ENCODE peak calls at places on chromosomes 12 and 14, in six cellular contexts. Y is HepG2, T is K562, Z is GM12878, E is HCT116, P is H1. V is an unnamed sample.

GRCh38 chr12:113088971-113089756 is 32.6 kb downstream of the DTX1 start:
- DNase-seq in Y (no peak), T (no peak), Z (peak; percentile 64), E (no peak), P (no peak), V (no peak)

GRCh38 chr12:126747530-126748149 is 1519.3 kb upstream of the TMEM132C start:
- DNase-seq in Y (peak; percentile 9), T (peak; percentile 67), Z (no peak), E (peak; percentile 16), P (peak; percentile 87), V (peak; percentile 17)

GRCh38 chr12:5124401-5124800 is 80.7 kb downstream of the KCNA5 start:
- DNase-seq in Y (no peak), T (no peak), Z (no peak), E (no peak), P (no peak), V (no peak)

GRCh38 chr12:120584343-120585149 is 3.3 kb upstream of the POP5 start:
- DNase-seq in Y (no peak), T (peak; percentile 73), Z (no peak), E (peak; percentile 13), P (peak; percentile 79), V (no peak)

GRCh38 chr14:33781267-33781666 is 169.6 kb downstream of the EGLN3 start:
- DNase-seq in Y (no peak), T (no peak), Z (no peak), E (no peak), P (no peak), V (no peak)

GRCh38 chr12:124680863-124681778 is 113.7 kb upstream of the NCOR2 start:
- DNase-seq in Y (peak; percentile 80), T (peak; percentile 76), Z (peak; percentile 71), E (peak; percentile 79), P (no peak), V (no peak)

GRCh38 chr12:116508145-116509121 is 50.7 kb upstream of the MAP1LC3B2 start:
- DNase-seq in Y (no peak), T (peak; percentile 67), Z (no peak), E (no peak), P (peak; percentile 88), V (no peak)

GRCh38 chr14:74085828-74086227 is 1.1 kb downstream of the LIN52 start:
- DNase-seq in Y (no peak), T (no peak), Z (peak; percentile 52), E (no peak), P (no peak), V (no peak)

GRCh38 chr14:99881011-99881410 is 87.8 kb downstream of the EML1 start:
- DNase-seq in Y (no peak), T (no peak), Z (no peak), E (no peak), P (no peak), V (no peak)

GRCh38 chr14:90726656-90727055 is 89.6 kb downstream of the TTC7B start:
- DNase-seq in Y (no peak), T (no peak), Z (no peak), E (peak; percentile 4), P (no peak), V (peak; percentile 71)

GRCh38 chr12:94458882-94459772 is 540 bp downstream of the CEP83 start:
- DNase-seq in Y (peak; percentile 17), T (peak; percentile 9), Z (no peak), E (peak; percentile 24), P (no peak), V (peak; percentile 16)

GRCh38 chr12:120538281-120539156 is 4.4 kb downstream of the RNF10 start:
- DNase-seq in Y (peak; percentile 73), T (peak; percentile 34), Z (no peak), E (no peak), P (no peak), V (peak; percentile 65)

GRCh38 chr12:85606455-85606854 is 229.8 kb downstream of the RASSF9 start:
- DNase-seq in Y (no peak), T (no peak), Z (no peak), E (no peak), P (no peak), V (no peak)

GRCh38 chr12:42730286-42730685 is 140.7 kb upstream of the PRICKLE1 start:
- DNase-seq in Y (no peak), T (no peak), Z (no peak), E (no peak), P (no peak), V (no peak)

GRCh38 chr14:105299654-105300541 is 903 bp downstream of the BRF1 start:
- DNase-seq in Y (no peak), T (no peak), Z (no peak), E (no peak), P (no peak), V (no peak)

GRCh38 chr14:77204457-77204796 is 22.8 kb downstream of the TMEM63C start:
- DNase-seq in Y (no peak), T (no peak), Z (no peak), E (no peak), P (no peak), V (peak; percentile 80)

GRCh38 chr12:68276400-68276930 is 23.1 kb upstream of the IL22 start:
- DNase-seq in Y (no peak), T (no peak), Z (no peak), E (no peak), P (no peak), V (no peak)

GRCh38 chr12:6016756-6017155 is 71.7 kb upstream of the ANO2 start:
- DNase-seq in Y (no peak), T (no peak), Z (no peak), E (no peak), P (no peak), V (no peak)

GRCh38 chr14:105023791-105024480 is 3.1 kb upstream of the CDCA4 start:
- DNase-seq in Y (no peak), T (no peak), Z (no peak), E (peak; percentile 18), P (no peak), V (no peak)

GRCh38 chr12:119005832-119006360 is 24.6 kb downstream of the SRRM4 start:
- DNase-seq in Y (no peak), T (no peak), Z (no peak), E (no peak), P (no peak), V (no peak)

GRCh38 chr14:60327447-60328331 is 78.7 kb downstream of the PPM1A start:
- DNase-seq in Y (no peak), T (no peak), Z (peak; percentile 47), E (no peak), P (peak; percentile 72), V (no peak)

GRCh38 chr14:60323199-60323891 is 74.3 kb downstream of the PPM1A start:
- DNase-seq in Y (no peak), T (no peak), Z (no peak), E (no peak), P (no peak), V (no peak)

GRCh38 chr14:60328588-60328987 is 79.6 kb downstream of the PPM1A start:
- DNase-seq in Y (no peak), T (no peak), Z (no peak), E (no peak), P (no peak), V (no peak)

GRCh38 chr14:60324837-60325236 is 75.8 kb downstream of the PPM1A start:
- DNase-seq in Y (no peak), T (no peak), Z (no peak), E (no peak), P (no peak), V (no peak)

DNA sequence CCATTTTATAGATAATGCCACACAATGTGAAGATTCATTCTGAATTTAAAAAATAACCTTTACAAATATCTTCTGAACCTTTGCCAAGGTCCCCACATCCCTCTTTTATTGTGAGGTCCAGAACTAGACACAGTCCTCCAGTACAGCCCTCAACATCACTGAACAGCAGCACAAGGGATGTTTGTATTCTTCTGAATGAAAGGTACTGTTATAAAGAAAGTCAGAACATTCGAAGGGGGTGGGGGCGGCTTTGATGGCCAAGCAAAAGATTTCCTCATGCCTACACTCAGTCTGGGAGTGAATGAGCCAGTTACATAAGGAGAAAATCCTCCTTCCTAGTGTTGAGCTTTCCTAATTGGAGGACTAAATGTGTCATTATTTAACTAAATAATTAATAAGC is 77.3 kb downstream of the PPM1A start:
- DNase-seq in Y (no peak), T (no peak), Z (no peak), E (no peak), P (no peak), V (no peak)
- TF ChIP-seq JUND in Y (no peak), T (no peak), Z (no peak), E (no peak), P (no peak), V (no peak)

GRCh38 chr12:2540535-2540941 is 254.2 kb upstream of the FKBP4 start:
- DNase-seq in Y (no peak), T (no peak), Z (no peak), E (no peak), P (no peak), V (no peak)
- TF ChIP-seq JUND in Y (no peak), T (no peak), Z (no peak), E (no peak), P (no peak), V (no peak)

GRCh38 chr14:34794217-34794616 is 79.8 kb upstream of the CFL2 start:
- DNase-seq in Y (no peak), T (no peak), Z (no peak), E (no peak), P (no peak), V (no peak)

GRCh38 chr14:34794941-34795340 is 80.2 kb downstream of the BAZ1A start:
- DNase-seq in Y (no peak), T (no peak), Z (no peak), E (no peak), P (no peak), V (no peak)

GRCh38 chr14:34792593-34792992 is 78.2 kb upstream of the CFL2 start:
- DNase-seq in Y (no peak), T (no peak), Z (no peak), E (no peak), P (no peak), V (no peak)

GRCh38 chr14:34797747-34798583 is 77.2 kb downstream of the BAZ1A start:
- DNase-seq in Y (peak; percentile 98), T (peak; percentile 45), Z (no peak), E (no peak), P (peak; percentile 47), V (no peak)
- TF ChIP-seq JUND in Y (no peak), T (no peak), Z (no peak), E (no peak), P (no peak), V (no peak)

GRCh38 chr12:25877446-25877845 is 81.0 kb upstream of the RASSF8 start:
- DNase-seq in Y (no peak), T (no peak), Z (no peak), E (no peak), P (no peak), V (no peak)

GRCh38 chr12:25876383-25877045 is 82.0 kb upstream of the RASSF8 start:
- DNase-seq in Y (no peak), T (no peak), Z (no peak), E (no peak), P (no peak), V (no peak)

GRCh38 chr12:25875661-25876060 is 82.8 kb upstream of the RASSF8 start:
- DNase-seq in Y (no peak), T (no peak), Z (no peak), E (no peak), P (no peak), V (no peak)

GRCh38 chr12:25868193-25868592 is 90.3 kb upstream of the RASSF8 start:
- DNase-seq in Y (no peak), T (no peak), Z (no peak), E (no peak), P (no peak), V (no peak)

DNA sequence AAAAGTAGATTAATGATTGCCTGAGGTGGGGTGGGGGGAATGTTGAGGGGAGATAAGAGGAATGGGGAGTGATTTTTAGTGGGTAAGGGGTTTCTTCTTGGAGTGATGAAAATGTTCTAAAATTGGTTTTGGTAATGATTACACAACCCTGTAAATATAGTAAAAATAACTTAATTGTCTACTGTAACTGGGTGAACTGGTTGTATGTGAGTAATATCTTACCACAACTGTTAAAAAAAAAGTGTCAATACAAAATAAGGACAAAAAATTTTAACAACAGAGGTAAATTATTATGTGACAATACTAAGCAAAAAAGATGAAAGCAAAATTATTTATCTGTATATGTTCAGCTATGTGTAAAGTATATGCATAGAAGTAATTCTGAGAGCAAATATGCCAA is 86.3 kb upstream of the RASSF8 start:
- DNase-seq in Y (no peak), T (no peak), Z (no peak), E (no peak), P (no peak), V (no peak)
- TF ChIP-seq JUND in Y (no peak), T (no peak), Z (no peak), E (no peak), P (no peak), V (no peak)